ENCODE peak calls at places on chromosomes 4 and X, in six cellular contexts. One of them, this sample, is unnamed.

GRCh38 chrX:133776072-133776471 is 209.3 kb downstream of the GPC3 start:
- DNase-seq in cardiac muscle cell: peak; percentile 31
- DNase-seq in astrocyte of the cerebellum: no peak
- DNase-seq in IMR-90: no peak
- DNase-seq in stomach: peak; percentile 27
- DNase-seq in left lung: no peak
- DNase-seq in this sample: no peak

GRCh38 chr4:81084624-81085023 is 54.1 kb downstream of the BMP3 start:
- DNase-seq in stomach: no peak
- DNase-seq in left lung: no peak
- DNase-seq in IMR-90: peak; percentile 42
- DNase-seq in cardiac muscle cell: no peak
- DNase-seq in astrocyte of the cerebellum: no peak
- DNase-seq in this sample: peak; percentile 26

GRCh38 chr4:114040319-114041116 is 61.1 kb upstream of the ARSJ start:
- DNase-seq in IMR-90: peak; percentile 26
- DNase-seq in stomach: no peak
- DNase-seq in astrocyte of the cerebellum: no peak
- DNase-seq in cardiac muscle cell: no peak
- DNase-seq in left lung: no peak
- DNase-seq in this sample: no peak

GRCh38 chrX:117538441-117539418 is 577.9 kb downstream of the KLHL13 start:
- DNase-seq in cardiac muscle cell: no peak
- DNase-seq in left lung: no peak
- DNase-seq in astrocyte of the cerebellum: no peak
- DNase-seq in IMR-90: no peak
- DNase-seq in stomach: no peak
- DNase-seq in this sample: no peak

GRCh38 chr4:37767546-37767945 is 58.9 kb upstream of the PGM2 start:
- DNase-seq in stomach: peak; percentile 77
- DNase-seq in astrocyte of the cerebellum: no peak
- DNase-seq in left lung: peak; percentile 77
- DNase-seq in cardiac muscle cell: no peak
- DNase-seq in IMR-90: peak; percentile 44
- DNase-seq in this sample: peak; percentile 3

GRCh38 chrX:148417934-148418333 is 82.5 kb upstream of the AFF2 start:
- DNase-seq in astrocyte of the cerebellum: no peak
- DNase-seq in left lung: no peak
- DNase-seq in IMR-90: no peak
- DNase-seq in stomach: no peak
- DNase-seq in cardiac muscle cell: no peak
- DNase-seq in this sample: peak; percentile 25

GRCh38 chrX:26908218-26908617 is 554.9 kb downstream of the PPP4R3C start:
- DNase-seq in cardiac muscle cell: no peak
- DNase-seq in left lung: no peak
- DNase-seq in stomach: no peak
- DNase-seq in astrocyte of the cerebellum: no peak
- DNase-seq in IMR-90: no peak
- DNase-seq in this sample: no peak

GRCh38 chr4:128410037-128410436 is 122.4 kb upstream of the PGRMC2 start:
- DNase-seq in stomach: no peak
- DNase-seq in cardiac muscle cell: no peak
- DNase-seq in left lung: no peak
- DNase-seq in IMR-90: no peak
- DNase-seq in astrocyte of the cerebellum: no peak
- DNase-seq in this sample: no peak

GRCh38 chrX:41923925-41924693 is 755 bp upstream of the CASK start:
- DNase-seq in stomach: peak; percentile 49
- DNase-seq in IMR-90: peak; percentile 26
- DNase-seq in left lung: no peak
- DNase-seq in cardiac muscle cell: peak; percentile 56
- DNase-seq in astrocyte of the cerebellum: no peak
- DNase-seq in this sample: peak; percentile 20

GRCh38 chrX:50996930-50997329 is 86.4 kb downstream of the BMP15 start:
- DNase-seq in stomach: no peak
- DNase-seq in astrocyte of the cerebellum: no peak
- DNase-seq in cardiac muscle cell: no peak
- DNase-seq in left lung: no peak
- DNase-seq in IMR-90: no peak
- DNase-seq in this sample: no peak

GRCh38 chrX:40329616-40330015 is 231.9 kb upstream of the BCOR start:
- DNase-seq in stomach: no peak
- DNase-seq in IMR-90: no peak
- DNase-seq in left lung: no peak
- DNase-seq in astrocyte of the cerebellum: no peak
- DNase-seq in cardiac muscle cell: no peak
- DNase-seq in this sample: no peak

GRCh38 chr4:74369860-74370259 is 4.9 kb downstream of the EREG start:
- DNase-seq in astrocyte of the cerebellum: no peak
- DNase-seq in IMR-90: no peak
- DNase-seq in stomach: no peak
- DNase-seq in cardiac muscle cell: no peak
- DNase-seq in left lung: no peak
- DNase-seq in this sample: no peak

GRCh38 chr4:173182403-173182802 is 13.8 kb downstream of the GALNT7 start:
- DNase-seq in IMR-90: peak; percentile 88
- DNase-seq in left lung: no peak
- DNase-seq in stomach: no peak
- DNase-seq in astrocyte of the cerebellum: peak; percentile 68
- DNase-seq in cardiac muscle cell: no peak
- DNase-seq in this sample: peak; percentile 70

GRCh38 chrX:129665916-129666644 is 11.3 kb upstream of the APLN start:
- DNase-seq in left lung: no peak
- DNase-seq in stomach: no peak
- DNase-seq in cardiac muscle cell: no peak
- DNase-seq in astrocyte of the cerebellum: peak; percentile 46
- DNase-seq in IMR-90: peak; percentile 75
- DNase-seq in this sample: peak; percentile 78

GRCh38 chr4:157320092-157320491 is 99.6 kb downstream of the GRIA2 start:
- DNase-seq in stomach: no peak
- DNase-seq in left lung: no peak
- DNase-seq in astrocyte of the cerebellum: no peak
- DNase-seq in cardiac muscle cell: no peak
- DNase-seq in IMR-90: no peak
- DNase-seq in this sample: no peak

GRCh38 chr4:122854860-122855259 is 28.2 kb downstream of the FGF2 start:
- DNase-seq in IMR-90: no peak
- DNase-seq in astrocyte of the cerebellum: no peak
- DNase-seq in stomach: no peak
- DNase-seq in cardiac muscle cell: no peak
- DNase-seq in left lung: no peak
- DNase-seq in this sample: peak; percentile 60
- H3K4me3 ChIP-seq in IMR-90: no peak overlapping the region
- H3K4me3 ChIP-seq in astrocyte of the cerebellum: peak overlapping the region; percentile 2
- H3K4me3 ChIP-seq in stomach: no peak overlapping the region
- H3K4me3 ChIP-seq in cardiac muscle cell: no peak overlapping the region
- H3K4me3 ChIP-seq in left lung: no peak overlapping the region
- H3K4me3 ChIP-seq in this sample: peak overlapping the region; percentile 10

GRCh38 chr4:126628933-126629332 is 1003.8 kb upstream of the INTU start:
- DNase-seq in left lung: no peak
- DNase-seq in IMR-90: no peak
- DNase-seq in cardiac muscle cell: no peak
- DNase-seq in astrocyte of the cerebellum: no peak
- DNase-seq in stomach: no peak
- DNase-seq in this sample: no peak

GRCh38 chr4:126630171-126630570 is 1002.6 kb upstream of the INTU start:
- DNase-seq in astrocyte of the cerebellum: no peak
- DNase-seq in stomach: no peak
- DNase-seq in cardiac muscle cell: no peak
- DNase-seq in left lung: no peak
- DNase-seq in IMR-90: no peak
- DNase-seq in this sample: peak; percentile 40

DNA sequence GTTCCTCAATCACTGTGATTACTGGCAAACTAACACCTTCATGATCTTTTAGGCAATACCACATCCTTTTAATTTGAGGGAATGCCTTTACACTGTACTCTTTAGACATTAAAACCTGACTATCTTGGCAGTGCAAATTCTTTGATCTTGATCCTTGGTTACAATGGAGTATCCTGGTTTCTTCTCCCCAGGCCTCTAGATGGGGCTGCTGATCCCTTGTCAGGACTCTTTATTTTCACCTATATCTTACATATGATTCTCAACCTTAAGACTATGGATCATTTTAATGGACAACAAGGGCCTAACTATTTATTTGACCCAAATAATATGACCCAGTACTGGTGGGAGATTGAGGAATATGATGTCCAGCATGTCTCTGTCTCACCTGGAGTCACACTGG is 1005.5 kb upstream of the INTU start:
- DNase-seq in stomach: no peak
- DNase-seq in cardiac muscle cell: peak; percentile 34
- DNase-seq in IMR-90: peak; percentile 38
- DNase-seq in astrocyte of the cerebellum: no peak
- DNase-seq in left lung: no peak
- DNase-seq in this sample: no peak
- TF ChIP-seq CTCF in stomach: no peak
- TF ChIP-seq CTCF in cardiac muscle cell: peak; percentile 75
- TF ChIP-seq CTCF in IMR-90: peak; percentile 69
- TF ChIP-seq CTCF in astrocyte of the cerebellum: peak; percentile 51
- TF ChIP-seq CTCF in left lung: peak; percentile 12
- TF ChIP-seq CTCF in this sample: peak; percentile 50

GRCh38 chr4:8411351-8412180 is 29.0 kb downstream of the ACOX3 start:
- DNase-seq in cardiac muscle cell: no peak
- DNase-seq in IMR-90: no peak
- DNase-seq in astrocyte of the cerebellum: no peak
- DNase-seq in left lung: no peak
- DNase-seq in stomach: no peak
- DNase-seq in this sample: no peak
- H3K4me3 ChIP-seq in cardiac muscle cell: no peak overlapping the region
- H3K4me3 ChIP-seq in IMR-90: no peak overlapping the region
- H3K4me3 ChIP-seq in astrocyte of the cerebellum: no peak overlapping the region
- H3K4me3 ChIP-seq in left lung: no peak overlapping the region
- H3K4me3 ChIP-seq in stomach: no peak overlapping the region
- H3K4me3 ChIP-seq in this sample: no peak overlapping the region

GRCh38 chr4:106875340-106875739 is 160.8 kb downstream of the DKK2 start:
- DNase-seq in IMR-90: no peak
- DNase-seq in astrocyte of the cerebellum: no peak
- DNase-seq in left lung: no peak
- DNase-seq in cardiac muscle cell: no peak
- DNase-seq in stomach: no peak
- DNase-seq in this sample: no peak
- TF ChIP-seq CTCF in IMR-90: no peak
- TF ChIP-seq CTCF in astrocyte of the cerebellum: no peak
- TF ChIP-seq CTCF in left lung: no peak
- TF ChIP-seq CTCF in cardiac muscle cell: no peak
- TF ChIP-seq CTCF in stomach: no peak
- TF ChIP-seq CTCF in this sample: no peak

This sample was measured in AG10803.